ENCODE peak calls at places on chromosomes 7 and 10, in six cellular contexts. B is activated T-cell treated with anti-CD3 and anti-CD28 coated beads for 1 hour; H is GM20000; K is AG09309; A is ELR; C is activated CD8-positive, alpha-beta memory T cell treated with anti-CD3 and anti-CD28 coated beads, Interleukin-2, amount 50 U/mL, for 4 hours. L is an unnamed sample.

GRCh38 chr7:36527549-36527913 is 137.9 kb downstream of the ANLN start:
- DNase-seq in H (no peak), K (no peak), A (no peak), B (no peak), C (no peak), L (no peak)

GRCh38 chr7:40194743-40195142 is 59.9 kb downstream of the SUGCT start:
- DNase-seq in H (no peak), K (peak), C (no peak), B (no peak), A (peak), L (peak)

GRCh38 chr7:33072471-33072870 is 9.9 kb upstream of the NT5C3A start:
- DNase-seq in K (peak), B (no peak), H (no peak), C (no peak), A (peak), L (no peak)

GRCh38 chr7:131306777-131307176 is 20.9 kb upstream of the MKLN1 start:
- DNase-seq in C (no peak), B (no peak), K (no peak), H (no peak), A (no peak), L (no peak)

GRCh38 chr7:130356121-130356759 is 11.6 kb downstream of the CPA5 start:
- DNase-seq in B (no peak), K (peak), H (no peak), A (peak), C (no peak), L (peak)

GRCh38 chr10:48725708-48726107 is 41.0 kb downstream of the WDFY4 start:
- DNase-seq in H (no peak), B (no peak), C (no peak), K (no peak), A (no peak), L (no peak)

GRCh38 chr7:83270407-83270806 is 107.7 kb upstream of the PCLO start:
- DNase-seq in A (no peak), K (no peak), H (no peak), C (no peak), B (no peak), L (no peak)

GRCh38 chr7:155279787-155280445 is 17.8 kb upstream of the INSIG1 start:
- DNase-seq in B (no peak), H (no peak), A (no peak), C (no peak), K (no peak), L (no peak)

GRCh38 chr10:17512341-17513001 is 58.1 kb upstream of the ST8SIA6 start:
- DNase-seq in C (no peak), B (no peak), K (peak), A (peak), H (no peak), L (peak)

GRCh38 chr10:75782463-75783248 is 351.2 kb downstream of the LRMDA start:
- DNase-seq in K (no peak), B (no peak), A (no peak), C (no peak), H (no peak), L (no peak)

GRCh38 chr10:29120216-29120615 is 168.7 kb upstream of the LYZL1 start:
- DNase-seq in A (peak), H (no peak), C (no peak), B (no peak), K (peak), L (peak)

GRCh38 chr10:132924046-132924952 is 18.1 kb downstream of the CFAP46 start:
- DNase-seq in H (no peak), A (no peak), K (no peak), C (no peak), B (no peak), L (no peak)

GRCh38 chr7:83166781-83167180 is 4.1 kb upstream of the PCLO start:
- DNase-seq in B (no peak), K (no peak), H (no peak), A (no peak), C (no peak), L (no peak)

GRCh38 chr7:101614098-101614938 is 14.8 kb downstream of the MYL10 start:
- DNase-seq in H (no peak), K (no peak), A (no peak), C (no peak), B (no peak), L (no peak)

GRCh38 chr7:36784991-36785940 is 61.0 kb upstream of the AOAH start:
- DNase-seq in K (no peak), H (peak), A (no peak), C (peak), B (peak), L (no peak)

GRCh38 chr10:45547966-45548513 is 124.5 kb downstream of the ZFAND4 start:
- DNase-seq in A (no peak), K (no peak), H (no peak), B (no peak), C (no peak), L (no peak)

GRCh38 chr7:468681-469590 is 50.7 kb downstream of the PDGFA start:
- DNase-seq in H (no peak), A (peak), C (peak), B (no peak), K (peak), L (no peak)

GRCh38 chr7:133945497-133945896 is 181.6 kb upstream of the LRGUK start:
- DNase-seq in H (no peak), C (no peak), A (no peak), B (no peak), K (no peak), L (no peak)

GRCh38 chr10:92407305-92408016 is 116.5 kb downstream of the MARCHF5 start:
- DNase-seq in C (no peak), A (peak), K (no peak), H (no peak), B (no peak), L (no peak)

GRCh38 chr7:55130079-55130476 is 111.3 kb downstream of the EGFR start:
- DNase-seq in B (no peak), K (no peak), H (no peak), A (peak), C (no peak), L (no peak)

GRCh38 chr10:60083039-60083344 is 176.6 kb upstream of the CCDC6 start:
- DNase-seq in A (no peak), H (no peak), B (no peak), C (no peak), K (no peak), L (no peak)

GRCh38 chr10:71746344-71747037 is 26.8 kb downstream of the VSIR start:
- DNase-seq in B (no peak), C (no peak), K (no peak), H (peak), A (no peak), L (no peak)

GRCh38 chr7:5426226-5426475 is 2.5 kb upstream of the TNRC18 start:
- DNase-seq in K (no peak), H (no peak), C (no peak), B (no peak), A (peak), L (no peak)

GRCh38 chr7:91436655-91437054 is 172.4 kb downstream of the FZD1 start:
- DNase-seq in C (no peak), B (no peak), H (no peak), A (no peak), K (no peak), L (no peak)

GRCh38 chr7:33946094-33946699 is 40.9 kb downstream of the BMPER start:
- DNase-seq in B (no peak), H (no peak), C (no peak), K (no peak), A (peak), L (no peak)

L was measured in non-pigmented ciliary epithelial cell.